ENCODE peak calls at places on chromosomes 11 and 22, in six cellular contexts. One of them, this sample, is unnamed.

GRCh38 chr11:59216654-59217640 is 4.2 kb upstream of the MPEG1 start:
- DNase-seq in small intestine: peak
- DNase-seq in cardiac muscle cell: no peak
- DNase-seq in midbrain: peak
- DNase-seq in SIG-M5: peak
- DNase-seq in CD4-positive, alpha-beta T cell: no peak
- DNase-seq in this sample: peak

GRCh38 chr11:587978-588380 is 11.7 kb downstream of the PHRF1 start:
- DNase-seq in small intestine: peak
- DNase-seq in cardiac muscle cell: no peak
- DNase-seq in midbrain: no peak
- DNase-seq in SIG-M5: peak
- DNase-seq in CD4-positive, alpha-beta T cell: peak
- DNase-seq in this sample: no peak

GRCh38 chr22:49008682-49009235 is 818.9 kb downstream of the BRD1 start:
- DNase-seq in small intestine: no peak
- DNase-seq in cardiac muscle cell: no peak
- DNase-seq in midbrain: no peak
- DNase-seq in SIG-M5: no peak
- DNase-seq in CD4-positive, alpha-beta T cell: no peak
- DNase-seq in this sample: no peak

GRCh38 chr11:64572143-64572542 is 18.9 kb upstream of the SLC22A12 start:
- DNase-seq in small intestine: no peak
- DNase-seq in cardiac muscle cell: no peak
- DNase-seq in midbrain: no peak
- DNase-seq in SIG-M5: no peak
- DNase-seq in CD4-positive, alpha-beta T cell: no peak
- DNase-seq in this sample: no peak

GRCh38 chr11:121589946-121590537 is 137.3 kb upstream of the SORL1-AS1 start:
- DNase-seq in small intestine: no peak
- DNase-seq in cardiac muscle cell: no peak
- DNase-seq in midbrain: peak
- DNase-seq in SIG-M5: peak
- DNase-seq in CD4-positive, alpha-beta T cell: no peak
- DNase-seq in this sample: peak

GRCh38 chr11:36352919-36353318 is 56.8 kb downstream of the PRR5L start:
- DNase-seq in small intestine: peak
- DNase-seq in cardiac muscle cell: no peak
- DNase-seq in midbrain: no peak
- DNase-seq in SIG-M5: no peak
- DNase-seq in CD4-positive, alpha-beta T cell: peak
- DNase-seq in this sample: peak

GRCh38 chr22:39717099-39717498 is 146.5 kb downstream of the CACNA1I start:
- DNase-seq in small intestine: no peak
- DNase-seq in cardiac muscle cell: no peak
- DNase-seq in midbrain: peak
- DNase-seq in SIG-M5: no peak
- DNase-seq in CD4-positive, alpha-beta T cell: no peak
- DNase-seq in this sample: peak

GRCh38 chr11:35514481-35514880 is 10.9 kb downstream of the PAMR1 start:
- DNase-seq in small intestine: no peak
- DNase-seq in cardiac muscle cell: no peak
- DNase-seq in midbrain: no peak
- DNase-seq in SIG-M5: no peak
- DNase-seq in CD4-positive, alpha-beta T cell: no peak
- DNase-seq in this sample: no peak

GRCh38 chr11:88421530-88421929 is 84.0 kb upstream of the CTSC start:
- DNase-seq in small intestine: peak
- DNase-seq in cardiac muscle cell: no peak
- DNase-seq in midbrain: peak
- DNase-seq in SIG-M5: no peak
- DNase-seq in CD4-positive, alpha-beta T cell: no peak
- DNase-seq in this sample: peak

GRCh38 chr11:46484101-46484500 is 92.5 kb upstream of the CHRM4 start:
- DNase-seq in small intestine: no peak
- DNase-seq in cardiac muscle cell: no peak
- DNase-seq in midbrain: no peak
- DNase-seq in SIG-M5: no peak
- DNase-seq in CD4-positive, alpha-beta T cell: no peak
- DNase-seq in this sample: no peak

GRCh38 chr11:78208257-78209165 is 19.8 kb downstream of the USP35 start:
- DNase-seq in small intestine: no peak
- DNase-seq in cardiac muscle cell: no peak
- DNase-seq in midbrain: no peak
- DNase-seq in SIG-M5: no peak
- DNase-seq in CD4-positive, alpha-beta T cell: no peak
- DNase-seq in this sample: no peak

GRCh38 chr11:86473991-86474833 is 99.5 kb downstream of the CCDC81 start:
- DNase-seq in small intestine: no peak
- DNase-seq in cardiac muscle cell: no peak
- DNase-seq in midbrain: no peak
- DNase-seq in SIG-M5: no peak
- DNase-seq in CD4-positive, alpha-beta T cell: no peak
- DNase-seq in this sample: no peak

GRCh38 chr11:17720796-17721171 is 1.4 kb downstream of the MYOD1 start:
- DNase-seq in small intestine: no peak
- DNase-seq in cardiac muscle cell: peak
- DNase-seq in midbrain: no peak
- DNase-seq in SIG-M5: no peak
- DNase-seq in CD4-positive, alpha-beta T cell: no peak
- DNase-seq in this sample: no peak

GRCh38 chr11:8389034-8389996 is 125.6 kb upstream of the LMO1 start:
- DNase-seq in small intestine: no peak
- DNase-seq in cardiac muscle cell: no peak
- DNase-seq in midbrain: peak
- DNase-seq in SIG-M5: no peak
- DNase-seq in CD4-positive, alpha-beta T cell: no peak
- DNase-seq in this sample: peak

GRCh38 chr11:134574947-134575346 is 162.9 kb upstream of the B3GAT1 start:
- DNase-seq in small intestine: no peak
- DNase-seq in cardiac muscle cell: no peak
- DNase-seq in midbrain: no peak
- DNase-seq in SIG-M5: no peak
- DNase-seq in CD4-positive, alpha-beta T cell: no peak
- DNase-seq in this sample: no peak

GRCh38 chr11:36149538-36150242 is 139.5 kb downstream of the COMMD9 start:
- DNase-seq in small intestine: peak
- DNase-seq in cardiac muscle cell: peak
- DNase-seq in midbrain: no peak
- DNase-seq in SIG-M5: peak
- DNase-seq in CD4-positive, alpha-beta T cell: no peak
- DNase-seq in this sample: no peak

GRCh38 chr22:50267591-50268390 is 2.4 kb downstream of the MAPK11 start:
- DNase-seq in small intestine: peak
- DNase-seq in cardiac muscle cell: peak
- DNase-seq in midbrain: peak
- DNase-seq in SIG-M5: no peak
- DNase-seq in CD4-positive, alpha-beta T cell: peak
- DNase-seq in this sample: no peak

GRCh38 chr11:66745356-66746235 is 16.6 kb upstream of the SPTBN2 start:
- DNase-seq in small intestine: peak
- DNase-seq in cardiac muscle cell: no peak
- DNase-seq in midbrain: no peak
- DNase-seq in SIG-M5: no peak
- DNase-seq in CD4-positive, alpha-beta T cell: peak
- DNase-seq in this sample: no peak

GRCh38 chr22:29072193-29072978 is 449 bp upstream of the KREMEN1 start:
- DNase-seq in small intestine: peak
- DNase-seq in cardiac muscle cell: peak
- DNase-seq in midbrain: peak
- DNase-seq in SIG-M5: no peak
- DNase-seq in CD4-positive, alpha-beta T cell: peak
- DNase-seq in this sample: peak

GRCh38 chr22:39942433-39943213 is 17.6 kb upstream of the TMA7B start:
- DNase-seq in small intestine: no peak
- DNase-seq in cardiac muscle cell: no peak
- DNase-seq in midbrain: no peak
- DNase-seq in SIG-M5: peak
- DNase-seq in CD4-positive, alpha-beta T cell: no peak
- DNase-seq in this sample: no peak

GRCh38 chr11:7579226-7579825 is 65.5 kb downstream of the PPFIBP2 start:
- DNase-seq in small intestine: no peak
- DNase-seq in cardiac muscle cell: no peak
- DNase-seq in midbrain: no peak
- DNase-seq in SIG-M5: no peak
- DNase-seq in CD4-positive, alpha-beta T cell: no peak
- DNase-seq in this sample: peak

GRCh38 chr11:35798423-35798822 is 135.8 kb downstream of the TRIM44 start:
- DNase-seq in small intestine: no peak
- DNase-seq in cardiac muscle cell: no peak
- DNase-seq in midbrain: no peak
- DNase-seq in SIG-M5: no peak
- DNase-seq in CD4-positive, alpha-beta T cell: no peak
- DNase-seq in this sample: no peak

GRCh38 chr11:48056325-48057183 is 76.2 kb downstream of the PTPRJ start:
- DNase-seq in small intestine: no peak
- DNase-seq in cardiac muscle cell: no peak
- DNase-seq in midbrain: no peak
- DNase-seq in SIG-M5: no peak
- DNase-seq in CD4-positive, alpha-beta T cell: no peak
- DNase-seq in this sample: no peak

GRCh38 chr11:96134622-96135021 is 208.4 kb downstream of the MAML2 start:
- DNase-seq in small intestine: peak
- DNase-seq in cardiac muscle cell: no peak
- DNase-seq in midbrain: no peak
- DNase-seq in SIG-M5: no peak
- DNase-seq in CD4-positive, alpha-beta T cell: no peak
- DNase-seq in this sample: no peak

GRCh38 chr11:727859-728748 is 19.2 kb upstream of the TALDO1 start:
- DNase-seq in small intestine: peak
- DNase-seq in cardiac muscle cell: peak
- DNase-seq in midbrain: peak
- DNase-seq in SIG-M5: no peak
- DNase-seq in CD4-positive, alpha-beta T cell: peak
- DNase-seq in this sample: peak

GRCh38 chr11:70297341-70297740 is 26.9 kb downstream of the PPFIA1 start:
- DNase-seq in small intestine: no peak
- DNase-seq in cardiac muscle cell: no peak
- DNase-seq in midbrain: no peak
- DNase-seq in SIG-M5: no peak
- DNase-seq in CD4-positive, alpha-beta T cell: no peak
- DNase-seq in this sample: no peak